ENCODE peak calls at places on chromosome 1, in five cellular contexts. X is iPS DF 19.7, M is M059J, R is epithelial cell of esophagus, H is globus pallidus. G is an unnamed sample.

GRCh38 chr1:7379445-7379971 is 391.6 kb upstream of the VAMP3 start:
- DNase-seq in X (peak), R (peak), M (peak), H (no peak), G (no peak)

GRCh38 chr1:78377356-78377928 is 113.3 kb upstream of the PTGFR start:
- DNase-seq in X (no peak), M (peak), H (no peak), R (peak), G (no peak)

GRCh38 chr1:223183268-223183862 is 40.3 kb upstream of the TLR5 start:
- DNase-seq in X (no peak), R (peak), H (no peak), M (peak), G (no peak)

GRCh38 chr1:156515956-156516355 is 15.4 kb upstream of the MEF2D start:
- DNase-seq in R (no peak), M (no peak), H (no peak), X (no peak), G (no peak)

GRCh38 chr1:63835075-63835633 is 61.3 kb downstream of the ROR1 start:
- DNase-seq in R (peak), H (no peak), M (peak), X (no peak), G (no peak)

GRCh38 chr1:88873737-88874374 is 17.5 kb downstream of the GTF2B start:
- DNase-seq in X (no peak), H (no peak), R (no peak), M (no peak), G (no peak)

GRCh38 chr1:160217466-160218165 is 12.4 kb downstream of the PEA15 start:
- DNase-seq in X (no peak), M (no peak), R (peak), H (no peak), G (no peak)

GRCh38 chr1:234611799-234612351 is 1.9 kb upstream of the IRF2BP2 start:
- DNase-seq in H (peak), X (no peak), M (no peak), R (no peak), G (no peak)

GRCh38 chr1:160108888-160109662 is 6.5 kb upstream of the ATP1A2 start:
- DNase-seq in H (peak), R (peak), X (no peak), M (peak), G (peak)

GRCh38 chr1:30713211-30713770 is 10.1 kb downstream of the MATN1 start:
- DNase-seq in X (no peak), M (no peak), H (no peak), R (no peak), G (no peak)

GRCh38 chr1:234845097-234845660 is 235.2 kb upstream of the IRF2BP2 start:
- DNase-seq in R (no peak), X (no peak), M (peak), H (no peak), G (no peak)

GRCh38 chr1:99557556-99558256 is 88.2 kb upstream of the PALMD start:
- DNase-seq in X (no peak), R (peak), M (peak), H (no peak), G (peak)

GRCh38 chr1:189336115-189337100 is 1141.3 kb downstream of the BRINP3 start:
- DNase-seq in M (no peak), X (no peak), H (no peak), R (no peak), G (no peak)

GRCh38 chr1:55466921-55467320 is 251.8 kb upstream of the USP24 start:
- DNase-seq in R (no peak), M (no peak), X (no peak), H (no peak), G (no peak)

GRCh38 chr1:3172431-3173112 is 103.6 kb downstream of the PRDM16 start:
- DNase-seq in M (no peak), X (no peak), R (no peak), H (no peak), G (no peak)

GRCh38 chr1:165444897-165445370 is at the start of gene RXRG:
- DNase-seq in H (peak), R (peak), X (no peak), M (no peak), G (no peak)

GRCh38 chr1:21680918-21681317 is 11.8 kb upstream of the RAP1GAP start:
- DNase-seq in R (peak), X (no peak), M (no peak), H (no peak), G (no peak)

GRCh38 chr1:221776495-221777413 is 34.9 kb upstream of the DUSP10 start:
- DNase-seq in M (peak), R (no peak), X (no peak), H (no peak), G (no peak)

G was measured in H54.